ENCODE peak calls at places on chromosome 18, in seven cellular contexts. One of them, this sample, is unnamed.

GRCh38 chr18:55586841-55587240 is 1.2 kb downstream of the TCF4 start:
- DNase-seq in H1: no peak
- DNase-seq in GM12878: no peak
- DNase-seq in SK-N-SH: peak; percentile 17
- DNase-seq in HepG2: no peak
- DNase-seq in K562: no peak
- DNase-seq in GM12892: no peak
- DNase-seq in this sample: no peak

GRCh38 chr18:24831871-24832665 is 371.6 kb downstream of the HRH4 start:
- DNase-seq in GM12878: no peak
- DNase-seq in K562: no peak
- DNase-seq in GM12892: no peak
- DNase-seq in SK-N-SH: no peak
- DNase-seq in H1: no peak
- DNase-seq in HepG2: no peak
- DNase-seq in this sample: no peak

GRCh38 chr18:1392865-1393734 is 488.4 kb downstream of the ADCYAP1 start:
- DNase-seq in GM12892: no peak
- DNase-seq in HepG2: peak; percentile 7
- DNase-seq in H1: no peak
- DNase-seq in SK-N-SH: no peak
- DNase-seq in K562: no peak
- DNase-seq in GM12878: no peak
- DNase-seq in this sample: no peak

GRCh38 chr18:14767474-14767873 is 19.5 kb downstream of the ANKRD30B start:
- DNase-seq in H1: no peak
- DNase-seq in K562: no peak
- DNase-seq in GM12892: no peak
- DNase-seq in SK-N-SH: no peak
- DNase-seq in HepG2: no peak
- DNase-seq in GM12878: no peak
- DNase-seq in this sample: no peak

GRCh38 chr18:10059610-10060468 is 146.0 kb downstream of the VAPA start:
- DNase-seq in SK-N-SH: no peak
- DNase-seq in HepG2: no peak
- DNase-seq in K562: no peak
- DNase-seq in GM12892: no peak
- DNase-seq in H1: no peak
- DNase-seq in GM12878: no peak
- DNase-seq in this sample: no peak

GRCh38 chr18:55588001-55588875 is at the start of gene TCF4:
- DNase-seq in K562: peak; percentile 60
- DNase-seq in HepG2: no peak
- DNase-seq in GM12892: peak; percentile 18
- DNase-seq in SK-N-SH: peak; percentile 80
- DNase-seq in H1: peak; percentile 72
- DNase-seq in GM12878: no peak
- DNase-seq in this sample: no peak

GRCh38 chr18:37270046-37270665 is 295.4 kb downstream of the CELF4 start:
- DNase-seq in GM12892: no peak
- DNase-seq in K562: peak; percentile 65
- DNase-seq in H1: peak; percentile 85
- DNase-seq in SK-N-SH: no peak
- DNase-seq in GM12878: no peak
- DNase-seq in HepG2: peak; percentile 21
- DNase-seq in this sample: no peak

GRCh38 chr18:10140928-10141327 is 227.1 kb downstream of the VAPA start:
- DNase-seq in K562: no peak
- DNase-seq in GM12892: no peak
- DNase-seq in HepG2: peak; percentile 85
- DNase-seq in SK-N-SH: no peak
- DNase-seq in GM12878: no peak
- DNase-seq in H1: peak; percentile 45
- DNase-seq in this sample: no peak

GRCh38 chr18:568731-569130 is 11.4 kb upstream of the CETN1 start:
- DNase-seq in GM12892: no peak
- DNase-seq in K562: no peak
- DNase-seq in GM12878: no peak
- DNase-seq in HepG2: no peak
- DNase-seq in SK-N-SH: no peak
- DNase-seq in H1: no peak
- DNase-seq in this sample: no peak

GRCh38 chr18:60277855-60278480 is 94.6 kb downstream of the MC4R start:
- DNase-seq in H1: no peak
- DNase-seq in GM12892: no peak
- DNase-seq in HepG2: no peak
- DNase-seq in SK-N-SH: no peak
- DNase-seq in K562: no peak
- DNase-seq in GM12878: no peak
- DNase-seq in this sample: no peak

GRCh38 chr18:69843047-69843446 is 104.6 kb downstream of the CD226 start:
- DNase-seq in GM12892: no peak
- DNase-seq in GM12878: no peak
- DNase-seq in H1: no peak
- DNase-seq in SK-N-SH: no peak
- DNase-seq in K562: no peak
- DNase-seq in HepG2: no peak
- DNase-seq in this sample: no peak

GRCh38 chr18:68769423-68769822 is 28.5 kb upstream of the CCDC102B start:
- DNase-seq in GM12878: no peak
- DNase-seq in HepG2: no peak
- DNase-seq in GM12892: no peak
- DNase-seq in SK-N-SH: no peak
- DNase-seq in K562: no peak
- DNase-seq in H1: no peak
- DNase-seq in this sample: no peak

GRCh38 chr18:49920731-49921130 is 107.4 kb upstream of the ACAA2 start:
- DNase-seq in GM12878: no peak
- DNase-seq in K562: no peak
- DNase-seq in SK-N-SH: peak; percentile 48
- DNase-seq in GM12892: no peak
- DNase-seq in H1: no peak
- DNase-seq in HepG2: no peak
- DNase-seq in this sample: no peak

GRCh38 chr18:35042389-35043066 is 1.3 kb downstream of the MAPRE2 start:
- DNase-seq in K562: peak; percentile 33
- DNase-seq in H1: no peak
- DNase-seq in SK-N-SH: no peak
- DNase-seq in HepG2: no peak
- DNase-seq in GM12892: no peak
- DNase-seq in GM12878: no peak
- DNase-seq in this sample: no peak

GRCh38 chr18:79246309-79247108 is 149.2 kb upstream of the NFATC1 start:
- DNase-seq in SK-N-SH: peak; percentile 89
- DNase-seq in GM12878: peak; percentile 30
- DNase-seq in HepG2: peak; percentile 36
- DNase-seq in H1: peak; percentile 89
- DNase-seq in GM12892: peak; percentile 63
- DNase-seq in K562: peak; percentile 60
- DNase-seq in this sample: peak; percentile 65

GRCh38 chr18:39938678-39939077 is 2016.4 kb upstream of the PIK3C3 start:
- DNase-seq in GM12878: no peak
- DNase-seq in H1: no peak
- DNase-seq in SK-N-SH: no peak
- DNase-seq in K562: no peak
- DNase-seq in HepG2: no peak
- DNase-seq in GM12892: no peak
- DNase-seq in this sample: no peak

GRCh38 chr18:76687271-76688006 is 134.9 kb upstream of the ZNF236 start:
- DNase-seq in K562: no peak
- DNase-seq in H1: no peak
- DNase-seq in HepG2: no peak
- DNase-seq in GM12892: no peak
- DNase-seq in GM12878: no peak
- DNase-seq in SK-N-SH: no peak
- DNase-seq in this sample: no peak

GRCh38 chr18:23924813-23925212 is 89.7 kb upstream of the TTC39C start:
- DNase-seq in HepG2: no peak
- DNase-seq in SK-N-SH: no peak
- DNase-seq in GM12892: no peak
- DNase-seq in K562: no peak
- DNase-seq in GM12878: no peak
- DNase-seq in H1: no peak
- DNase-seq in this sample: no peak

GRCh38 chr18:74290831-74291770 is 662 bp downstream of the CYB5A start:
- DNase-seq in GM12892: no peak
- DNase-seq in H1: peak; percentile 77
- DNase-seq in SK-N-SH: peak; percentile 49
- DNase-seq in HepG2: peak; percentile 34
- DNase-seq in GM12878: no peak
- DNase-seq in K562: no peak
- DNase-seq in this sample: no peak

GRCh38 chr18:3665780-3666525 is 216.0 kb downstream of the TGIF1 start:
- DNase-seq in GM12878: peak; percentile 30
- DNase-seq in HepG2: peak; percentile 99
- DNase-seq in K562: peak; percentile 86
- DNase-seq in SK-N-SH: peak; percentile 82
- DNase-seq in H1: peak; percentile 86
- DNase-seq in GM12892: peak; percentile 43
- DNase-seq in this sample: peak; percentile 44

GRCh38 chr18:33733376-33733775 is 155.4 kb downstream of the ASXL3 start:
- DNase-seq in HepG2: no peak
- DNase-seq in H1: no peak
- DNase-seq in SK-N-SH: no peak
- DNase-seq in GM12892: no peak
- DNase-seq in GM12878: no peak
- DNase-seq in K562: no peak
- DNase-seq in this sample: no peak

GRCh38 chr18:45412577-45412976 is 202.7 kb upstream of the SLC14A2 start:
- DNase-seq in GM12878: peak; percentile 1
- DNase-seq in GM12892: no peak
- DNase-seq in HepG2: no peak
- DNase-seq in K562: no peak
- DNase-seq in H1: no peak
- DNase-seq in SK-N-SH: no peak
- DNase-seq in this sample: no peak

GRCh38 chr18:55522011-55522410 is 66.0 kb downstream of the TCF4 start:
- DNase-seq in H1: peak; percentile 82
- DNase-seq in K562: peak; percentile 23
- DNase-seq in HepG2: no peak
- DNase-seq in SK-N-SH: no peak
- DNase-seq in GM12892: no peak
- DNase-seq in GM12878: no peak
- DNase-seq in this sample: no peak

DNA sequence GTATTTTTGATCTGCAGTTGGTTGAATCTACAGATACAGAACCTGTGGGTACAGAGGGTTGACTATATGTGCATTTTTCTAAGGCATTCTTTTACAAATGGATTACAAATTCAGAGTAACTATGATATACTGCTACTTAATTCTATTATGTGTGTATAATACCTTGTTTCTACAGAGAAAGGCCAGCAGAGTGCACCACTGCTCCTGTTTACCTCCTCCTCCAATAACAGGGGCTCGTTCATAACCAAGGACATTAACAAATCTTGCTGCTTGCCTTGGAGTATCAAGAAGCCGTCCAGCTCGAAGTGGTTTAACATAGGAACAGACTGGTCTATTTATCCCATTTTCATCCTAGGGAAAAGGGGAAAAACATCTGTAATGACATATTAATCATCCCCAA is 16.4 kb downstream of the CEP76 start:
- DNase-seq in GM12878: no peak
- DNase-seq in GM12892: no peak
- DNase-seq in HepG2: peak; percentile 24
- DNase-seq in SK-N-SH: peak; percentile 24
- DNase-seq in K562: no peak
- DNase-seq in H1: no peak
- DNase-seq in this sample: no peak
- TF ChIP-seq TAF1 in GM12878: no peak
- TF ChIP-seq TAF1 in GM12892: no peak
- TF ChIP-seq TAF1 in HepG2: no peak
- TF ChIP-seq TAF1 in SK-N-SH: no peak
- TF ChIP-seq TAF1 in K562: no peak
- TF ChIP-seq TAF1 in H1: no peak
- TF ChIP-seq TAF1 in this sample: no peak

GRCh38 chr18:48639772-48640432 is 101.1 kb downstream of the CTIF start:
- DNase-seq in GM12878: no peak
- DNase-seq in GM12892: no peak
- DNase-seq in SK-N-SH: no peak
- DNase-seq in HepG2: no peak
- DNase-seq in K562: peak; percentile 24
- DNase-seq in H1: no peak
- DNase-seq in this sample: peak; percentile 48
- TF ChIP-seq TAF1 in GM12878: no peak
- TF ChIP-seq TAF1 in GM12892: no peak
- TF ChIP-seq TAF1 in SK-N-SH: no peak
- TF ChIP-seq TAF1 in HepG2: no peak
- TF ChIP-seq TAF1 in K562: no peak
- TF ChIP-seq TAF1 in H1: no peak
- TF ChIP-seq TAF1 in this sample: no peak

GRCh38 chr18:13359195-13359594 is 140.6 kb downstream of the LDLRAD4 start:
- DNase-seq in SK-N-SH: no peak
- DNase-seq in H1: no peak
- DNase-seq in GM12878: no peak
- DNase-seq in GM12892: no peak
- DNase-seq in K562: no peak
- DNase-seq in HepG2: no peak
- DNase-seq in this sample: no peak

GRCh38 chr18:13362051-13362450 is 143.5 kb downstream of the LDLRAD4 start:
- DNase-seq in HepG2: no peak
- DNase-seq in H1: no peak
- DNase-seq in GM12878: no peak
- DNase-seq in K562: no peak
- DNase-seq in SK-N-SH: no peak
- DNase-seq in GM12892: no peak
- DNase-seq in this sample: no peak

GRCh38 chr18:13364721-13365205 is 146.2 kb downstream of the LDLRAD4 start:
- DNase-seq in H1: no peak
- DNase-seq in K562: no peak
- DNase-seq in GM12878: no peak
- DNase-seq in SK-N-SH: no peak
- DNase-seq in HepG2: no peak
- DNase-seq in GM12892: no peak
- DNase-seq in this sample: no peak

GRCh38 chr18:13362617-13363016 is 144.1 kb downstream of the LDLRAD4 start:
- DNase-seq in GM12878: no peak
- DNase-seq in H1: no peak
- DNase-seq in HepG2: no peak
- DNase-seq in GM12892: no peak
- DNase-seq in SK-N-SH: no peak
- DNase-seq in K562: no peak
- DNase-seq in this sample: no peak

DNA sequence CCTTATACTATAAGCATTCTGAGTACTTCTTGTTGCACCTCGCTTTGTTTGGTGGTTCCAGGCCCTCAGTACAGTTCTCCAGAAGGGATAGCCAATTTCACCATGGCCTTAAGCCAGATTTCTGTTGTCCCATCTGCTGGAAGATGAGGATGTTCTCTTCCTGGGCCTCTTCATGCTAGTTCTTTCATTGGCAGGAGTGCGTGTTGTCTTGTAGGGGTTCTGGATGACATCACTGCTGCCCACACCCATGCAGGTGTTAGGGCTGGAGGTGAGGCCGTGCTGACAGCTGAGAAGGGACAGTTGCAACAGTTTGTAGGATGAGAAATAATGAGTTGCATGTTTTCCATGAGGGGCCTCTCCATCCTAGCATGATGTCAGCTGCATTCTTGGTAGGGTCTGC is 142.9 kb downstream of the LDLRAD4 start:
- DNase-seq in K562: no peak
- DNase-seq in GM12878: no peak
- DNase-seq in SK-N-SH: no peak
- DNase-seq in HepG2: no peak
- DNase-seq in GM12892: no peak
- DNase-seq in H1: no peak
- DNase-seq in this sample: no peak
- TF ChIP-seq TAF1 in K562: no peak
- TF ChIP-seq TAF1 in GM12878: no peak
- TF ChIP-seq TAF1 in SK-N-SH: no peak
- TF ChIP-seq TAF1 in HepG2: no peak
- TF ChIP-seq TAF1 in GM12892: no peak
- TF ChIP-seq TAF1 in H1: no peak
- TF ChIP-seq TAF1 in this sample: no peak

GRCh38 chr18:22872894-22873537 is 60.1 kb upstream of the RBBP8 start:
- DNase-seq in HepG2: peak; percentile 33
- DNase-seq in K562: no peak
- DNase-seq in H1: no peak
- DNase-seq in SK-N-SH: no peak
- DNase-seq in GM12892: no peak
- DNase-seq in GM12878: peak; percentile 3
- DNase-seq in this sample: no peak
- TF ChIP-seq TAF1 in HepG2: no peak
- TF ChIP-seq TAF1 in K562: no peak
- TF ChIP-seq TAF1 in H1: no peak
- TF ChIP-seq TAF1 in SK-N-SH: no peak
- TF ChIP-seq TAF1 in GM12892: no peak
- TF ChIP-seq TAF1 in GM12878: no peak
- TF ChIP-seq TAF1 in this sample: no peak

This sample was measured in GM12891.